ENCODE peak calls at places on chromosomes 4 and X, in nine cellular contexts. P is activated CD4-positive, alpha-beta T cell treated with anti-CD3 and anti-CD28 coated beads, Interleukin-2, amount 50 U/mL, for 1 hour; Y is transverse colon; B is Daoy; N is NCI-H82; C is NCI-H1092; T is left ventricle myocardium superior; K is left lung; V is ELR. E is an unnamed sample.

GRCh38 chr4:3783691-3784306 is 17.6 kb downstream of the ADRA2C start:
- DNase-seq in V (no peak), N (peak), P (no peak), C (no peak), T (no peak), B (peak), Y (no peak), K (peak), E (peak)

GRCh38 chr4:184573701-184574100 is 75.5 kb downstream of the CASP3 start:
- DNase-seq in C (no peak), B (no peak), V (peak), P (no peak), Y (no peak), K (no peak), N (no peak), T (no peak), E (no peak)

GRCh38 chr4:40856836-40857362 is 107.1 kb downstream of the NSUN7 start:
- DNase-seq in P (peak), C (peak), T (peak), K (peak), V (no peak), B (peak), N (peak), Y (peak), E (no peak)

GRCh38 chr4:164659765-164660164 is 94.2 kb upstream of the SMIM31 start:
- DNase-seq in B (no peak), T (no peak), P (no peak), V (no peak), C (no peak), K (no peak), Y (no peak), N (no peak), E (no peak)

GRCh38 chrX:99301990-99302389 is 1108.1 kb downstream of the PCDH19 start:
- DNase-seq in T (no peak), N (peak), K (no peak), P (no peak), C (no peak), V (peak), B (no peak), Y (no peak), E (no peak)

GRCh38 chrX:1657367-1658082 is 42.7 kb downstream of the ASMT start:
- DNase-seq in V (no peak), T (no peak), C (peak), Y (peak), N (peak), P (peak), B (peak), K (no peak), E (peak)

GRCh38 chr4:79364048-79364447 is 38.2 kb upstream of the NAA11 start:
- DNase-seq in T (no peak), P (no peak), K (no peak), N (peak), Y (no peak), C (no peak), B (no peak), V (no peak), E (no peak)

GRCh38 chr4:98851806-98852205 is 77.1 kb downstream of the EIF4E start:
- DNase-seq in B (peak), P (no peak), K (no peak), V (peak), C (no peak), Y (no peak), N (no peak), T (no peak), E (no peak)

GRCh38 chrX:137166591-137166990 is 132.8 kb upstream of the GPR101 start:
- DNase-seq in Y (no peak), P (peak), K (no peak), C (no peak), V (no peak), N (peak), T (no peak), B (peak), E (no peak)

GRCh38 chr4:76690091-76690905 is 207.6 kb downstream of the SOWAHB start:
- DNase-seq in V (peak), C (peak), Y (peak), P (no peak), K (no peak), T (no peak), B (peak), N (no peak), E (peak)

GRCh38 chr4:64394469-64394868 is 14.8 kb downstream of the TECRL start:
- DNase-seq in P (no peak), N (no peak), Y (no peak), V (no peak), T (no peak), K (no peak), C (no peak), B (no peak), E (no peak)

GRCh38 chr4:177579649-177580048 is 137.4 kb upstream of the AGA start:
- DNase-seq in C (no peak), B (no peak), V (peak), T (no peak), Y (no peak), K (no peak), P (no peak), N (no peak), E (no peak)

GRCh38 chr4:73962724-73963123 is 19.1 kb downstream of the PF4 start:
- DNase-seq in N (no peak), V (no peak), K (no peak), B (no peak), P (no peak), Y (no peak), T (no peak), C (no peak), E (no peak)

GRCh38 chr4:113674251-113674650 is 87.3 kb downstream of the CAMK2D start:
- DNase-seq in P (no peak), N (no peak), Y (peak), C (no peak), T (no peak), K (no peak), B (no peak), V (no peak), E (no peak)

GRCh38 chrX:126165721-126166401 is at the start of gene DCAF12L2:
- DNase-seq in K (peak), Y (no peak), C (peak), N (peak), P (no peak), V (no peak), B (no peak), T (peak), E (peak)

GRCh38 chrX:96791559-96791958 is 92.1 kb upstream of the RPA4 start:
- DNase-seq in P (no peak), Y (no peak), B (no peak), N (no peak), V (no peak), K (no peak), T (no peak), C (no peak), E (peak)

GRCh38 chrX:120428309-120428708 is 40.8 kb downstream of the LAMP2 start:
- DNase-seq in N (no peak), P (no peak), K (no peak), T (no peak), V (no peak), B (no peak), Y (no peak), C (no peak), E (no peak)

GRCh38 chrX:153927686-153927935 is 1.5 kb upstream of the ARHGAP4 start:
- DNase-seq in P (no peak), V (no peak), K (no peak), T (no peak), Y (no peak), N (no peak), C (no peak), B (no peak), E (no peak)

GRCh38 chr4:47836655-47837581 is 949 bp downstream of the CORIN start:
- DNase-seq in C (peak), N (peak), Y (peak), P (peak), K (peak), V (peak), B (peak), T (peak), E (peak)

GRCh38 chrX:155435744-155436112 is 22.7 kb downstream of the F8A3 start:
- DNase-seq in V (no peak), T (no peak), Y (no peak), N (no peak), B (no peak), P (no peak), K (no peak), C (no peak), E (no peak)